ENCODE peak calls at places on chromosomes 7 and 10, in four cellular contexts. F is tibial nerve, Q is omental fat pad, A is OCI-LY7. W is an unnamed sample.

GRCh38 chr7:73717025-73717807 is 2.3 kb downstream of the STX1A start:
- DNase-seq in F (no peak), Q (no peak), A (no peak), W (no peak)

GRCh38 chr10:29541826-29542225 is 92.9 kb downstream of the SVIL start:
- DNase-seq in F (no peak), Q (no peak), A (no peak), W (no peak)

GRCh38 chr7:39453743-39454355 is 112.4 kb upstream of the YAE1 start:
- DNase-seq in F (peak), Q (no peak), A (peak), W (peak)

GRCh38 chr7:67870396-67870795 is 873.8 kb downstream of the TYW1 start:
- DNase-seq in F (no peak), Q (no peak), A (no peak), W (no peak)

GRCh38 chr7:12623885-12624498 is 53.5 kb downstream of the SCIN start:
- DNase-seq in F (no peak), Q (no peak), A (no peak), W (peak)

GRCh38 chr10:11192304-11193018 is 174.8 kb downstream of the CELF2 start:
- DNase-seq in F (peak), Q (no peak), A (no peak), W (no peak)

GRCh38 chr10:76040107-76040829 is 608.8 kb downstream of the LRMDA start:
- DNase-seq in F (no peak), Q (no peak), A (no peak), W (no peak)

GRCh38 chr10:113446739-113447138 is 106.1 kb upstream of the HABP2 start:
- DNase-seq in F (no peak), Q (no peak), A (no peak), W (no peak)

GRCh38 chr10:110609592-110609991 is 34.5 kb upstream of the RBM20 start:
- DNase-seq in F (no peak), Q (no peak), A (peak), W (no peak)
- TF ChIP-seq CTCF in F (no peak), Q (no peak), A (no peak), W (no peak)

GRCh38 chr7:88357295-88357694 is 50.6 kb upstream of the STEAP4 start:
- DNase-seq in F (no peak), Q (no peak), A (no peak), W (no peak)
- TF ChIP-seq CTCF in F (peak), Q (no peak), A (no peak), W (no peak)

DNA sequence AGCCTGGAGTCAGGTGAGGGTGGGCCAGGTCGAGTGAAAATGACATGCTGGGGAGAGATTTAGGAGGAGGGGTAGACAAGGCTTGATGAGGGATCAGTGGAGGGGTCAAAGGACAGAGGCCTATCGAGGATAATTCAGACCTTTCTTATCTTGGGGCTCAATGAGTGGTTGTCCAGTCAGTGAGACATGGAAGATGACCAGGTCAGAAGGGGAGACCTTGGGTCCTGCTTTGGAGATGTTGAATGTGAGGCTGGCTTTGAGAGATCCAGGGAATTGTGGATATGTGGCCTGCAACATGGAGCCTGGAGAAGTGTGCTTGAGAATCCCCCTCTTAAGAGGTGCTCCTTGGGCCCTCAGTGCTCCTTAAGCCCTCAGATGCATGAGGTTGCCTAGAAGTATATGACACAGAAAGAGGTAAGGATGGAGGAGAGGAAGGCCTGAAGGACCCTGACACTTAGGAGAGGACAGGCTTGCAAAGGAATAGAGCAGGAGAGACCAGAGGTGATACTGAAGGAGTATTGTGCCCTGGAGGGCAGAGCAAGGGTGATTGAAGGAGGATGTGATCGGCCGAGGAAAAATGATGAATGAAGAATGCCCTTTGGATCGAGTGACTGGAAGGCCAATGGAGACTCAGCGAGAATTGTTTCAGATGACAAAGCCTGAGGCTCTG is 129.8 kb upstream of the GPR26 start:
- DNase-seq in F (no peak), Q (no peak), A (no peak), W (no peak)
- TF ChIP-seq CTCF in F (no peak), Q (no peak), A (no peak), W (no peak)

GRCh38 chr7:20216637-20217036 is 547 bp downstream of the MACC1 start:
- DNase-seq in F (no peak), Q (no peak), A (no peak), W (no peak)

GRCh38 chr7:20219446-20220292 is 2.5 kb upstream of the MACC1 start:
- DNase-seq in F (peak), Q (no peak), A (peak), W (peak)

GRCh38 chr7:20217193-20217948 is at the start of gene MACC1:
- DNase-seq in F (no peak), Q (no peak), A (peak), W (peak)

GRCh38 chr7:20219062-20219445 is 1.9 kb upstream of the MACC1 start:
- DNase-seq in F (no peak), Q (no peak), A (no peak), W (no peak)

DNA sequence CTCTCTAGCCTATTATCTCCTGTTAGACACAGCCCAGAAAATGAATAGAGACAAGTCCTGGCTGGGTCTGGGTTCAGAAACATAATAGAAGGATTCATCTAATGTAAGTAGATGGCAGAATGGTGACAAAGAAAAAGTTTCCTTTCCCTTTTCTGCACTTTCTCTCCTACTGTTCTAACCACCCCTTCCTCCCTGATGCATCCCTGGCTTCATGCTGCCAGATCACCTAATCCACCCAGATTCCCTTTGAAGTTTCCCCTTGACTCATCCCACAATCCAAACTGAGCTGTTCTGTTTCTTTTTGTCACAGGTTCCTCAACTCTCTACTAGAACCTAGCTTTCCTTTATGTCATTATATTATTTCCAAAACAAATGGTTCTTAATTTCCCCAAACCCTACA is 1.1 kb upstream of the MACC1 start:
- DNase-seq in F (no peak), Q (no peak), A (no peak), W (no peak)
- TF ChIP-seq CTCF in F (no peak), Q (no peak), A (no peak), W (no peak)

GRCh38 chr10:34996843-34997242 is 93.3 kb downstream of the CUL2 start:
- DNase-seq in F (peak), Q (no peak), A (no peak), W (no peak)

GRCh38 chr10:35000936-35001335 is 89.2 kb downstream of the CUL2 start:
- DNase-seq in F (no peak), Q (no peak), A (no peak), W (no peak)

GRCh38 chr10:34998940-34999339 is 91.2 kb downstream of the CUL2 start:
- DNase-seq in F (no peak), Q (no peak), A (no peak), W (no peak)

GRCh38 chr10:34995925-34996324 is 94.2 kb downstream of the CUL2 start:
- DNase-seq in F (no peak), Q (no peak), A (no peak), W (no peak)

DNA sequence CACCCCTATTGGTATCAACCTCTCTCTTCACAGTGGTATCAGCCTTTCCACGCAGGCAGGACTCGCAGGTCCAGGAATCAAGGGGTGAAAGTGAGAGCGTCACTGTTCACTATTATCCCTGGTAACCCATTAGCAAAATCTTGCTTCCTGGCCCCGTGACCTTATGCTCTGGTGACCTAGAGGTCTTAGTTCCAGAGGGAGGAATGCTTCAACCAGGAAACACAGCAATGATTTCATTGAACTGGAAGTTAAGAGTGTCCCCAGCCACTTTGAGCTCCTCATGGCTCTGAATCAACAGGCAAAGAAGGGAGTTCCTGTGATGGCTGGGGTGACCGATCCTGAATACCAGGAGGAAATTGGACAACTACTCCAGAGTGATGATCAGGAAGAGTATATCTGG is 90.6 kb downstream of the CUL2 start:
- DNase-seq in F (no peak), Q (no peak), A (no peak), W (no peak)
- TF ChIP-seq CTCF in F (no peak), Q (no peak), A (no peak), W (no peak)

GRCh38 chr10:116465541-116465940 is 37.9 kb downstream of the PNLIPRP3 start:
- DNase-seq in F (no peak), Q (no peak), A (no peak), W (no peak)

GRCh38 chr10:116457480-116457879 is 29.8 kb downstream of the PNLIPRP3 start:
- DNase-seq in F (no peak), Q (no peak), A (no peak), W (no peak)

GRCh38 chr10:116460219-116460618 is 32.6 kb downstream of the PNLIPRP3 start:
- DNase-seq in F (no peak), Q (no peak), A (no peak), W (no peak)

GRCh38 chr10:116464257-116464656 is 36.6 kb downstream of the PNLIPRP3 start:
- DNase-seq in F (no peak), Q (no peak), A (no peak), W (no peak)

DNA sequence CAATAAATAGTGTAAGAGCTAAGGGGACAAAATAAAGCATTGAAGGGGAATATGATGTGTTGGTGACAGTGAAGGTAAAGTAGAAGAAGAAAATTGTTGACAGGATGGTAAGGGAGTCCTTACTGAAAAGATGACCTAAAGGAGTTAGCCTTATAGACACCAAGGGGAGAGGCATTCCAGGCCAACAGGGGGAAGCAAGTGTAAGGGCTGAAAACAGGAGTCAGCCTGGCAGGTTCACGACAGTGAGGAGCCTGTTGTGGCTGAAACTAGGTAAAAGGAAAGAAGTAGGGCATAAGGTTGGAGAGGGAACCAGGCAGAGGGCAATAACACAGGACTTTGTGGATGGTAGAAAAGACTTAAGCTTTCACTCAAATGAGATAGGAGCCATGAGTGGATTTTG is 34.0 kb downstream of the PNLIPRP3 start:
- DNase-seq in F (no peak), Q (no peak), A (no peak), W (no peak)
- TF ChIP-seq CTCF in F (no peak), Q (no peak), A (no peak), W (no peak)

DNA sequence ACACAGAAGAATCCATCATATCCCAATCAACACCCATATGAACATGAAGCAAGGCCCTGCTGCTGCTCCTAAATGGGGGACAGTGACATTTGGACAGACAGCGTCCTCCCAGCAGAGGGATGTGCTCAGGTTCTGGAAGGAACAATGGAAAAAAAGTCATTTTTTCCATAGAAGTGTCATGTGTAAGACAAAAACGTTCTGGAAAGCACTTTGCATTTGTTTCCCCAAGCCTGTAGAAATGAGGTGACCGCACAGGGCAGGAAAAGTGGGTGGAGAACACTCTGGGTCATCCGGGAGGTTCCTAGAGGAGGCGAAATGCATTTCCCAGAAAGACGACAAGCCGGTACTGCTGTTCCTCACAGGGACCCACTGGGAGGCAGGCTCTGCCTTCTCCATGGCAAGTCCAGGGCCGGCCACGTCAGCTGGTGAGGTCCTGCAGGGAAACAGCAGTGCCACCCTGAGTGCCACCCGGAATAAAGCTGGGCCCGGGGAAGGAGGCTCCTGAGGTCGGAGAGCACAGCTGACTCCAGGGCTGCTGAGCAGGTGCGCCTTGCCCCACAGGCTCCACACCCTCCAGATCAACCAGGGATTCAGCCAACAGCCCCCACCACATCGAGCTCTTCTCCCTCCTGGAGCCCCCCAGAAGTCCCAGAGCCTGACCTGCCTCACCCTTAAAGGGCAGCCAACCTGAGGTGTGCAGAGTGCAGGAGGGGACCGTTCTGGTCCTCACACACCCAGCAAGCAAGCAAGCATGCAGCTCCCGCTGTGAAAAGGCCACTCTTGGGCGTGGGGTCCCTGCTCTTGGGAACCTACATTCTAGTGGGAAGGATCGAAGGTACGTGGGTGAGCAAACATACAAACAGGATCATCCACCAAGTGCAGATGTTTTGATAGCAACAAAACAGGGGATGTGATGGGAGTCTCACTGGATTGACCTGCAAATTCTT is 28.8 kb upstream of the INPP5A start:
- DNase-seq in F (no peak), Q (peak), A (no peak), W (no peak)
- TF ChIP-seq CTCF in F (peak), Q (no peak), A (no peak), W (no peak)

DNA sequence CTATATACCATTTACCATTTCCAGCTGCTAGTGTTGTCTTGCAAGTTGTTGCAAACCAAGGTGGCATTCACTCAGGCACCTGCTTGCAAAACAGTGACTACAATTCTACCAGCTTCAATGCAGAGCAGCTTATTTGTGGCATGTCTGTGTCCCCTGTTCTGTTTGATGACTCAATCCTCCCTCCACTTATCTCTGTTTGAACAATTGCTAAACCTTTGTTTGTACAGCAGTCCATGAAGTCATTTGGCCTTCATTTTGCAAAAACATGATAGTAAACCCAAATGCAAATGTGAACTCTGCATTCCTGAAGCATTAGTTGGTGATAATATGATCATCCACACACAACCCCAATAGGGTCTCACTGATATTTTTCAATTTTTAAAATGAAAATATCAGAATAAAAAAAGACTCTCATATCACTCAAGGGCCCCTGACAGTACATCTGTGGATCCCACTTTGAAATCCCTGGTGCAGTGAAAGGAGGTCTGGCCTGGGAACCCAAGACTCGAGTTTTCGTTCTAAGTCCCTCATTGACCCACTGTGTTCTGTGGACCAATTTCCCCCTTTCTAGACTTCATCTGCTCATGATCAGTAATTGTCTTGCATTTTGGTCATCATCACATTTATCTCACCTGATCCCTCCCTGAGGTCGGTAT is 425.4 kb downstream of the RPS24 start:
- DNase-seq in F (no peak), Q (peak), A (no peak), W (no peak)
- TF ChIP-seq CTCF in F (no peak), Q (no peak), A (no peak), W (no peak)

GRCh38 chr10:103069453-103070331 is 123.4 kb downstream of the NT5C2 start:
- DNase-seq in F (peak), Q (peak), A (peak), W (peak)
- TF ChIP-seq CTCF in F (peak), Q (no peak), A (peak), W (peak)

GRCh38 chr7:248732-249435 is 41.1 kb upstream of the FOXL3 start:
- DNase-seq in F (no peak), Q (no peak), A (no peak), W (no peak)
- TF ChIP-seq CTCF in F (no peak), Q (no peak), A (no peak), W (no peak)